ENCODE peak calls at places on chromosomes 6 and 20, in five cellular contexts. W, A, F, K and O are unnamed samples.

GRCh38 chr6:120354452-120355098 is 979.7 kb downstream of the TBC1D32 start:
- DNase-seq in A (no peak), K (no peak), W (no peak), F (no peak), O (no peak)

GRCh38 chr6:27327023-27327742 is 15.1 kb upstream of the POM121L2 start:
- DNase-seq in K (no peak), A (no peak), F (no peak), W (no peak), O (no peak)

GRCh38 chr20:49045440-49046086 is 549 bp upstream of the CSE1L start:
- DNase-seq in W (no peak), A (peak; percentile 55), K (no peak), F (no peak), O (no peak)

GRCh38 chr20:14259691-14260090 is 77.7 kb downstream of the FLRT3 start:
- DNase-seq in A (no peak), W (no peak), K (no peak), F (no peak), O (no peak)

GRCh38 chr20:5168582-5169396 is 42.0 kb downstream of the CDS2 start:
- DNase-seq in K (peak; percentile 69), A (no peak), W (no peak), F (no peak), O (no peak)

GRCh38 chr6:26003102-26003694 is 40.6 kb downstream of the TRIM38 start:
- DNase-seq in F (peak; percentile 46), A (peak; percentile 75), W (peak; percentile 56), K (peak; percentile 83), O (peak; percentile 76)

GRCh38 chr6:62645274-62645673 is 359.2 kb upstream of the KHDRBS2 start:
- DNase-seq in W (no peak), F (no peak), K (no peak), A (no peak), O (no peak)

GRCh38 chr20:4252005-4252404 is 236.6 kb upstream of the RNF24 start:
- DNase-seq in A (no peak), W (no peak), F (no peak), K (no peak), O (no peak)

GRCh38 chr6:75752365-75752764 is 3.3 kb downstream of the MYO6 start:
- DNase-seq in F (no peak), W (no peak), A (no peak), K (no peak), O (no peak)

GRCh38 chr6:149897015-149897697 is 757 bp downstream of the RAET1E start:
- DNase-seq in F (peak; percentile 46), W (peak; percentile 92), K (peak; percentile 97), A (peak; percentile 61), O (peak; percentile 82)

GRCh38 chr20:18688676-18689075 is 100.8 kb downstream of the DTD1 start:
- DNase-seq in W (no peak), K (no peak), A (no peak), F (no peak), O (no peak)

GRCh38 chr6:52522151-52522626 is 54.7 kb downstream of the TRAM2 start:
- DNase-seq in W (peak; percentile 61), K (no peak), A (no peak), F (no peak), O (no peak)

GRCh38 chr20:34216382-34216742 is 24.9 kb upstream of the ASIP start:
- DNase-seq in A (no peak), F (no peak), K (no peak), W (no peak), O (no peak)

GRCh38 chr6:29892696-29893095 is 49.6 kb upstream of the HLA-A start:
- DNase-seq in W (no peak), K (no peak), A (no peak), F (no peak), O (no peak)

GRCh38 chr20:43778375-43778774 is 51.6 kb upstream of the GTSF1L start:
- DNase-seq in K (no peak), A (no peak), F (peak; percentile 27), W (no peak), O (no peak)

GRCh38 chr20:59564943-59565342 is 39.4 kb upstream of the PHACTR3 start:
- DNase-seq in A (no peak), W (no peak), F (no peak), K (no peak), O (no peak)

GRCh38 chr20:33858666-33859065 is 47.5 kb downstream of the CHMP4B start:
- DNase-seq in W (no peak), A (no peak), K (no peak), F (no peak), O (no peak)

GRCh38 chr20:51687071-51687470 is 81.1 kb downstream of the ATP9A start:
- DNase-seq in A (no peak), K (no peak), W (no peak), F (peak; percentile 93), O (no peak)

GRCh38 chr20:16747291-16747811 is 807 bp upstream of the OTOR start:
- DNase-seq in W (no peak), F (peak; percentile 22), K (no peak), A (no peak), O (no peak)

GRCh38 chr6:140445474-140446004 is 1071.1 kb upstream of the CITED2 start:
- DNase-seq in A (no peak), W (no peak), F (no peak), K (no peak), O (no peak)

GRCh38 chr20:63639093-63639860 is 12.4 kb upstream of the GMEB2 start:
- DNase-seq in A (no peak), W (no peak), F (no peak), K (no peak), O (no peak)

GRCh38 chr20:62914970-62915457 is 11.3 kb downstream of the DIDO1 start:
- DNase-seq in W (no peak), K (no peak), F (peak; percentile 41), A (peak; percentile 42), O (peak; percentile 52)

GRCh38 chr6:46191961-46192360 is 21.2 kb upstream of the ENPP5 start:
- DNase-seq in F (no peak), W (no peak), A (no peak), K (no peak), O (no peak)

GRCh38 chr6:1972961-1973360 is 272.4 kb downstream of the GMDS start:
- DNase-seq in A (no peak), F (no peak), K (no peak), W (no peak), O (no peak)

GRCh38 chr20:33043731-33044181 is 9.9 kb upstream of the BPIFB3 start:
- DNase-seq in W (no peak), F (no peak), K (no peak), A (no peak), O (no peak)

GRCh38 chr6:69232506-69233194 is 564.2 kb downstream of the LMBRD1 start:
- DNase-seq in A (peak; percentile 78), W (peak; percentile 61), K (peak; percentile 84), F (peak; percentile 43), O (peak; percentile 89)

GRCh38 chr6:139431602-139431956 is 57.1 kb upstream of the CITED2 start:
- DNase-seq in W (no peak), A (no peak), F (no peak), K (no peak), O (no peak)

GRCh38 chr20:23200914-23201313 is 114.8 kb upstream of the CD93 start:
- DNase-seq in K (peak; percentile 63), W (no peak), F (peak; percentile 66), A (peak; percentile 39), O (no peak)

GRCh38 chr6:138297761-138298298 is 79.5 kb upstream of the PBOV1 start:
- DNase-seq in A (no peak), K (no peak), W (no peak), F (no peak), O (no peak)

GRCh38 chr6:161890959-161891358 is 617.1 kb upstream of the AGPAT4 start:
- DNase-seq in W (no peak), F (no peak), A (no peak), K (no peak), O (no peak)

GRCh38 chr6:155882527-155883333 is 427.1 kb upstream of the NOX3 start:
- DNase-seq in F (no peak), W (no peak), A (no peak), K (no peak), O (no peak)

GRCh38 chr6:158145940-158146339 is 22.1 kb downstream of the SERAC1 start:
- DNase-seq in K (no peak), A (no peak), F (no peak), W (no peak), O (no peak)

GRCh38 chr6:118893095-118893881 is 664 bp upstream of the ASF1A start:
- DNase-seq in A (peak; percentile 60), W (peak; percentile 31), K (peak; percentile 72), F (peak; percentile 16), O (peak; percentile 30)

GRCh38 chr6:6646859-6647258 is 58.3 kb downstream of the LY86 start:
- DNase-seq in K (no peak), A (no peak), W (no peak), F (no peak), O (no peak)

GRCh38 chr6:38436726-38437465 is 202.8 kb downstream of the BTBD9 start:
- DNase-seq in K (no peak), F (peak; percentile 20), A (no peak), W (no peak), O (no peak)

GRCh38 chr20:11124849-11125505 is 451.2 kb upstream of the JAG1 start:
- DNase-seq in A (no peak), W (no peak), F (no peak), K (no peak), O (no peak)

DNA sequence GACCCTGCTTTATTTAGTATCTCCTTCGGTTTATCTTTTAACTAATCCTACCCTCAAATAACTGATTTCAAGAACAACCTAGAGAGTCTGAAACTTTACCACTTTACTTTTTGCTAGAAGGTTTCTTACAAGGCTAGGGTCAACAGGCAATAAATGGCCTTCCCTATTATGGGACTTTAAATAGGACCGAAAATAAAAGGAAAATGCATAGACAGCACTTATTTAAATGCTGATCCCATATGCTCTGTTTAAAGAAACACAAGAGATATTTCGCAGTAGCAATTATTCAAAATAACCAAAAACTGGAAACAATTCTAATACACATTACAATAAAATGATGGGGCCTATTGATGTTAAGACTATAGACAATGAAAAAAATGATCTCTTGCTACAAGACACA is 13.7 kb downstream of the MCUR1 start:
- DNase-seq in W (no peak), A (no peak), K (no peak), F (no peak), O (no peak)
- H3K4me1 ChIP-seq in W (no peaks in the 10 kb centered on the region), A (no peaks in the 10 kb centered on the region), K (no peaks in the 10 kb centered on the region), F (no peaks in the 10 kb centered on the region), O (no peaks in the 10 kb centered on the region)

GRCh38 chr6:91352878-91353277 is 766.0 kb upstream of the MAP3K7 start:
- DNase-seq in W (peak; percentile 22), F (no peak), A (no peak), K (no peak), O (no peak)
- TF ChIP-seq POLR2A in W (no peak), F (no peak), A (no peak), K (no peak), O (no peak)

DNA sequence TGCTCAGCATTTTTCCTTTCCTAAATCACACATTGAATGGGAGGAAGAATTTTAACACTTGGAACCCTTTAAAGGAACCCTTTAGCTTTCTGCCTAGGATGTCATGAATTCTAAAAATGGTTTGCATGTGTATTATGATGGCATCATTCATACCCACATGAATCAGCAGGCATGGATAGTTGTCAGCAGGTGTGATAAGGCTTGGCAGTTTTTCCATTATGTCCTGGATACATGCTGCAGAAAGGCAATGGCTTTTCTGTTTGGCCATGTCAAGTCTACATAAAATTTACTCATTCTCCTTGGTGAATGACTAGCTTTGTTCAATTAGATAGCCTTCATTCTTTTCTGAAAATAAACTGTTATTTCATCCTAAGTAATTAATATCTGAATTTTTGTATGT is 353.7 kb downstream of the GRIK2 start:
- DNase-seq in F (no peak), K (no peak), A (no peak), W (no peak), O (no peak)
- H3K27ac ChIP-seq in F (no peak overlapping the region), K (no peak overlapping the region), A (no peak overlapping the region), W (no peak overlapping the region), O (no peak overlapping the region)

GRCh38 chr6:3744211-3744900 is 7.2 kb downstream of the PXDC1 start:
- DNase-seq in A (no peak), K (no peak), F (no peak), W (no peak), O (no peak)
- H3K4me1 ChIP-seq in A (peaks cover 30% of the 10 kb centered on the region), K (no peaks in the 10 kb centered on the region), F (peaks cover 37% of the 10 kb centered on the region), W (peaks cover 53% of the 10 kb centered on the region), O (peaks cover 16% of the 10 kb centered on the region)